ENCODE peak calls at places on chromosome 9, in seven cellular contexts. L is adrenal gland; M is NCI-H1694; A is activated gamma-delta T cell treated with Interleukin-2 at 50 U/mL for 16 hours; B is stimulated activated naive CD8-positive, alpha-beta T cell treated with anti-CD3 and anti-CD28 coated beads, Interleukin-15, Interleukin-2, amounts not matched to agents 100 U/mL and 50 U/mL, for 24 hours; P is substantia nigra; C is HT1080. O is an unnamed sample.

GRCh38 chr9:122788831-122789230 is at the start of gene OR5C1:
- DNase-seq in L (no peak), M (no peak), A (no peak), B (no peak), P (no peak), C (no peak), O (no peak)

GRCh38 chr9:73074176-73074708 is 77.4 kb upstream of the ANXA1 start:
- DNase-seq in L (no peak), M (no peak), A (no peak), B (no peak), P (no peak), C (no peak), O (no peak)

GRCh38 chr9:99039388-99040182 is 65.3 kb upstream of the TGFBR1 start:
- DNase-seq in L (no peak), M (no peak), A (no peak), B (no peak), P (no peak), C (peak), O (no peak)

GRCh38 chr9:38048319-38048969 is 20.6 kb downstream of the SHB start:
- DNase-seq in L (no peak), M (no peak), A (no peak), B (no peak), P (no peak), C (no peak), O (no peak)

GRCh38 chr9:122246666-122247065 is 17.9 kb upstream of the LHX6 start:
- DNase-seq in L (no peak), M (no peak), A (no peak), B (no peak), P (no peak), C (no peak), O (no peak)

GRCh38 chr9:98281281-98281680 is 25.8 kb upstream of the TBC1D2 start:
- DNase-seq in L (no peak), M (no peak), A (no peak), B (no peak), P (no peak), C (no peak), O (no peak)

GRCh38 chr9:126784401-126784800 is 20.4 kb upstream of the ZBTB43 start:
- DNase-seq in L (no peak), M (no peak), A (no peak), B (no peak), P (no peak), C (no peak), O (no peak)

GRCh38 chr9:34204011-34204635 is 25.3 kb downstream of the UBAP1 start:
- DNase-seq in L (no peak), M (no peak), A (no peak), B (no peak), P (no peak), C (no peak), O (no peak)

GRCh38 chr9:80649001-80649420 is 1040.3 kb downstream of the TLE1 start:
- DNase-seq in L (peak), M (no peak), A (no peak), B (no peak), P (no peak), C (peak), O (no peak)

GRCh38 chr9:106893088-106893487 is 30.1 kb downstream of the ZNF462 start:
- DNase-seq in L (no peak), M (no peak), A (no peak), B (no peak), P (no peak), C (peak), O (no peak)

GRCh38 chr9:131095666-131096489 is 453 bp upstream of the AIF1L start:
- DNase-seq in L (no peak), M (no peak), A (no peak), B (peak), P (peak), C (no peak), O (no peak)

GRCh38 chr9:122307925-122308324 is 43.2 kb downstream of the MRRF start:
- DNase-seq in L (peak), M (no peak), A (no peak), B (no peak), P (no peak), C (no peak), O (no peak)

GRCh38 chr9:94921072-94921471 is 194.6 kb downstream of the AOPEP start:
- DNase-seq in L (peak), M (no peak), A (no peak), B (no peak), P (no peak), C (peak), O (no peak)

GRCh38 chr9:104743377-104743985 is 4.0 kb upstream of the NIPSNAP3A start:
- DNase-seq in L (no peak), M (peak), A (peak), B (no peak), P (peak), C (peak), O (peak)

GRCh38 chr9:20620658-20621552 is 1.4 kb downstream of the MLLT3 start:
- DNase-seq in L (peak), M (no peak), A (peak), B (peak), P (peak), C (no peak), O (peak)